ENCODE peak calls at places on chromosomes 3 and 15, in seven cellular contexts. X is naive thymus-derived CD8-positive, alpha-beta T cell; L is brain microvascular endothelial cell; N is AG09319; W is CD4-positive, alpha-beta T cell; V is coronary artery; E is fibroblast of the conjunctiva. R is an unnamed sample.

GRCh38 chr15:82047493-82048446 is 2.0 kb upstream of the MEX3B start:
- DNase-seq in X (no peak), L (no peak), N (no peak), W (no peak), V (peak), E (no peak), R (no peak)

GRCh38 chr15:49134683-49135341 is 20.6 kb downstream of the COPS2 start:
- DNase-seq in X (no peak), L (peak), N (no peak), W (no peak), V (no peak), E (no peak), R (no peak)

GRCh38 chr3:157405457-157405856 is 31.2 kb upstream of the PTX3 start:
- DNase-seq in X (no peak), L (peak), N (no peak), W (no peak), V (no peak), E (peak), R (no peak)

GRCh38 chr3:64049136-64049535 is 25.8 kb upstream of the PSMD6 start:
- DNase-seq in X (no peak), L (peak), N (no peak), W (no peak), V (no peak), E (no peak), R (no peak)

GRCh38 chr3:128254066-128254590 is 100.8 kb downstream of the EEFSEC start:
- DNase-seq in X (no peak), L (no peak), N (no peak), W (no peak), V (no peak), E (no peak), R (no peak)

GRCh38 chr15:30990451-30991300 is 752 bp downstream of the MTMR10 start:
- DNase-seq in X (peak), L (no peak), N (no peak), W (no peak), V (no peak), E (no peak), R (peak)

GRCh38 chr15:71183063-71183462 is 67.8 kb downstream of the THSD4 start:
- DNase-seq in X (no peak), L (no peak), N (no peak), W (no peak), V (peak), E (no peak), R (no peak)

GRCh38 chr3:14847613-14848541 is 29.1 kb downstream of the FGD5 start:
- DNase-seq in X (no peak), L (no peak), N (no peak), W (no peak), V (no peak), E (no peak), R (no peak)

GRCh38 chr15:48631191-48631770 is 14.2 kb downstream of the FBN1 start:
- DNase-seq in X (no peak), L (no peak), N (no peak), W (no peak), V (no peak), E (no peak), R (no peak)

GRCh38 chr3:52845691-52846426 is 11.0 kb upstream of the MUSTN1 start:
- DNase-seq in X (no peak), L (no peak), N (no peak), W (no peak), V (no peak), E (no peak), R (no peak)

GRCh38 chr3:187197255-187197654 is at the start of gene RTP1:
- DNase-seq in X (no peak), L (no peak), N (no peak), W (no peak), V (no peak), E (no peak), R (no peak)

GRCh38 chr3:11736136-11736833 is 92.6 kb upstream of the VGLL4 start:
- DNase-seq in X (no peak), L (no peak), N (no peak), W (no peak), V (no peak), E (no peak), R (no peak)

GRCh38 chr3:42749753-42750231 is 23.3 kb downstream of the CCDC13 start:
- DNase-seq in X (no peak), L (no peak), N (no peak), W (no peak), V (peak), E (peak), R (no peak)

GRCh38 chr3:194474675-194475074 is 12.1 kb downstream of the ATP13A3 start:
- DNase-seq in X (no peak), L (no peak), N (no peak), W (no peak), V (no peak), E (no peak), R (no peak)

GRCh38 chr3:141055136-141055535 is 4.0 kb downstream of the SPSB4 start:
- DNase-seq in X (no peak), L (no peak), N (no peak), W (no peak), V (peak), E (no peak), R (no peak)

GRCh38 chr15:100199711-100200286 is 142.0 kb downstream of the ADAMTS17 start:
- DNase-seq in X (no peak), L (no peak), N (no peak), W (no peak), V (peak), E (no peak), R (no peak)

R was measured in GM04504.